ENCODE peak calls at places on chromosomes 3 and 15, in nine cellular contexts. One of them, this sample, is unnamed.

GRCh38 chr3:127277591-127277990 is 10.3 kb downstream of the PRR20G start:
- DNase-seq in NB4: no peak
- DNase-seq in cardiac muscle cell: no peak
- DNase-seq in KG1: no peak
- DNase-seq in right cardiac atrium: no peak
- DNase-seq in AG20443: no peak
- DNase-seq in naive B cell: no peak
- DNase-seq in SK-MEL-5: no peak
- DNase-seq in CD8-positive, alpha-beta T cell: no peak
- DNase-seq in this sample: no peak

GRCh38 chr3:194730369-194730768 is 44.7 kb downstream of the FAM43A start:
- DNase-seq in NB4: no peak
- DNase-seq in cardiac muscle cell: peak; percentile 20
- DNase-seq in KG1: no peak
- DNase-seq in right cardiac atrium: no peak
- DNase-seq in AG20443: no peak
- DNase-seq in naive B cell: no peak
- DNase-seq in SK-MEL-5: no peak
- DNase-seq in CD8-positive, alpha-beta T cell: no peak
- DNase-seq in this sample: no peak

GRCh38 chr3:183533410-183534132 is 21.9 kb downstream of the KLHL6 start:
- DNase-seq in NB4: no peak
- DNase-seq in cardiac muscle cell: peak; percentile 68
- DNase-seq in KG1: no peak
- DNase-seq in right cardiac atrium: no peak
- DNase-seq in AG20443: no peak
- DNase-seq in naive B cell: no peak
- DNase-seq in SK-MEL-5: no peak
- DNase-seq in CD8-positive, alpha-beta T cell: no peak
- DNase-seq in this sample: no peak

GRCh38 chr3:89332311-89333159 is 225.1 kb downstream of the EPHA3 start:
- DNase-seq in NB4: no peak
- DNase-seq in cardiac muscle cell: no peak
- DNase-seq in KG1: no peak
- DNase-seq in right cardiac atrium: no peak
- DNase-seq in AG20443: no peak
- DNase-seq in naive B cell: no peak
- DNase-seq in SK-MEL-5: peak; percentile 94
- DNase-seq in CD8-positive, alpha-beta T cell: no peak
- DNase-seq in this sample: no peak

GRCh38 chr3:179265092-179265491 is 14.2 kb upstream of the KCNMB3 start:
- DNase-seq in NB4: no peak
- DNase-seq in cardiac muscle cell: no peak
- DNase-seq in KG1: no peak
- DNase-seq in right cardiac atrium: no peak
- DNase-seq in AG20443: no peak
- DNase-seq in naive B cell: no peak
- DNase-seq in SK-MEL-5: no peak
- DNase-seq in CD8-positive, alpha-beta T cell: no peak
- DNase-seq in this sample: no peak

GRCh38 chr3:94671078-94671477 is 608.2 kb downstream of the NSUN3 start:
- DNase-seq in NB4: no peak
- DNase-seq in cardiac muscle cell: no peak
- DNase-seq in KG1: no peak
- DNase-seq in right cardiac atrium: no peak
- DNase-seq in AG20443: no peak
- DNase-seq in naive B cell: no peak
- DNase-seq in SK-MEL-5: no peak
- DNase-seq in CD8-positive, alpha-beta T cell: no peak
- DNase-seq in this sample: no peak

GRCh38 chr3:76199382-76199781 is 414.0 kb upstream of the ZNF717 start:
- DNase-seq in NB4: no peak
- DNase-seq in cardiac muscle cell: no peak
- DNase-seq in KG1: no peak
- DNase-seq in right cardiac atrium: no peak
- DNase-seq in AG20443: peak; percentile 15
- DNase-seq in naive B cell: no peak
- DNase-seq in SK-MEL-5: no peak
- DNase-seq in CD8-positive, alpha-beta T cell: no peak
- DNase-seq in this sample: no peak

GRCh38 chr3:13654330-13655073 is 105.6 kb downstream of the FBLN2 start:
- DNase-seq in NB4: no peak
- DNase-seq in cardiac muscle cell: no peak
- DNase-seq in KG1: no peak
- DNase-seq in right cardiac atrium: no peak
- DNase-seq in AG20443: no peak
- DNase-seq in naive B cell: no peak
- DNase-seq in SK-MEL-5: no peak
- DNase-seq in CD8-positive, alpha-beta T cell: peak; percentile 37
- DNase-seq in this sample: no peak

GRCh38 chr3:177431525-177432255 is 234.4 kb upstream of the TBL1XR1 start:
- DNase-seq in NB4: no peak
- DNase-seq in cardiac muscle cell: peak; percentile 42
- DNase-seq in KG1: no peak
- DNase-seq in right cardiac atrium: no peak
- DNase-seq in AG20443: no peak
- DNase-seq in naive B cell: no peak
- DNase-seq in SK-MEL-5: no peak
- DNase-seq in CD8-positive, alpha-beta T cell: no peak
- DNase-seq in this sample: no peak

GRCh38 chr3:162096874-162097273 is 600.3 kb downstream of the OTOL1 start:
- DNase-seq in NB4: no peak
- DNase-seq in cardiac muscle cell: no peak
- DNase-seq in KG1: no peak
- DNase-seq in right cardiac atrium: no peak
- DNase-seq in AG20443: no peak
- DNase-seq in naive B cell: no peak
- DNase-seq in SK-MEL-5: no peak
- DNase-seq in CD8-positive, alpha-beta T cell: no peak
- DNase-seq in this sample: no peak

GRCh38 chr15:92910451-92910850 is 10.3 kb downstream of the CHD2 start:
- DNase-seq in NB4: no peak
- DNase-seq in cardiac muscle cell: no peak
- DNase-seq in KG1: no peak
- DNase-seq in right cardiac atrium: no peak
- DNase-seq in AG20443: no peak
- DNase-seq in naive B cell: no peak
- DNase-seq in SK-MEL-5: no peak
- DNase-seq in CD8-positive, alpha-beta T cell: no peak
- DNase-seq in this sample: no peak

GRCh38 chr3:44845528-44846520 is 15.9 kb upstream of the TMEM42 start:
- DNase-seq in NB4: no peak
- DNase-seq in cardiac muscle cell: peak; percentile 95
- DNase-seq in KG1: no peak
- DNase-seq in right cardiac atrium: peak; percentile 50
- DNase-seq in AG20443: peak; percentile 47
- DNase-seq in naive B cell: no peak
- DNase-seq in SK-MEL-5: no peak
- DNase-seq in CD8-positive, alpha-beta T cell: no peak
- DNase-seq in this sample: no peak

GRCh38 chr15:72599855-72600464 is 54.5 kb upstream of the GOLGA6B start:
- DNase-seq in NB4: peak; percentile 59
- DNase-seq in cardiac muscle cell: peak; percentile 65
- DNase-seq in KG1: peak; percentile 9
- DNase-seq in right cardiac atrium: no peak
- DNase-seq in AG20443: peak; percentile 73
- DNase-seq in naive B cell: peak; percentile 9
- DNase-seq in SK-MEL-5: peak; percentile 72
- DNase-seq in CD8-positive, alpha-beta T cell: no peak
- DNase-seq in this sample: no peak

GRCh38 chr15:45114076-45114750 is at the start of the genes DUOX2 and DUOXA2:
- DNase-seq in NB4: no peak
- DNase-seq in cardiac muscle cell: peak; percentile 40
- DNase-seq in KG1: no peak
- DNase-seq in right cardiac atrium: no peak
- DNase-seq in AG20443: no peak
- DNase-seq in naive B cell: no peak
- DNase-seq in SK-MEL-5: no peak
- DNase-seq in CD8-positive, alpha-beta T cell: no peak
- DNase-seq in this sample: no peak

GRCh38 chr3:52055537-52056351 is 627 bp downstream of the DUSP7 start:
- DNase-seq in NB4: peak; percentile 77
- DNase-seq in cardiac muscle cell: peak; percentile 80
- DNase-seq in KG1: no peak
- DNase-seq in right cardiac atrium: peak; percentile 82
- DNase-seq in AG20443: peak; percentile 54
- DNase-seq in naive B cell: peak; percentile 47
- DNase-seq in SK-MEL-5: peak; percentile 38
- DNase-seq in CD8-positive, alpha-beta T cell: peak; percentile 22
- DNase-seq in this sample: no peak

GRCh38 chr3:190902292-190902691 is 39.8 kb upstream of the GMNC start:
- DNase-seq in NB4: peak; percentile 51
- DNase-seq in cardiac muscle cell: no peak
- DNase-seq in KG1: no peak
- DNase-seq in right cardiac atrium: no peak
- DNase-seq in AG20443: no peak
- DNase-seq in naive B cell: no peak
- DNase-seq in SK-MEL-5: no peak
- DNase-seq in CD8-positive, alpha-beta T cell: no peak
- DNase-seq in this sample: no peak

GRCh38 chr15:35753486-35753885 is 207.5 kb upstream of the DPH6 start:
- DNase-seq in NB4: no peak
- DNase-seq in cardiac muscle cell: peak; percentile 21
- DNase-seq in KG1: no peak
- DNase-seq in right cardiac atrium: no peak
- DNase-seq in AG20443: peak; percentile 32
- DNase-seq in naive B cell: no peak
- DNase-seq in SK-MEL-5: peak; percentile 49
- DNase-seq in CD8-positive, alpha-beta T cell: no peak
- DNase-seq in this sample: no peak

GRCh38 chr15:101012326-101013040 is 93.3 kb downstream of the LRRK1 start:
- DNase-seq in NB4: no peak
- DNase-seq in cardiac muscle cell: no peak
- DNase-seq in KG1: no peak
- DNase-seq in right cardiac atrium: no peak
- DNase-seq in AG20443: no peak
- DNase-seq in naive B cell: no peak
- DNase-seq in SK-MEL-5: no peak
- DNase-seq in CD8-positive, alpha-beta T cell: no peak
- DNase-seq in this sample: no peak

GRCh38 chr15:78977091-78977571 is 32.3 kb upstream of the CTSH start:
- DNase-seq in NB4: peak; percentile 64
- DNase-seq in cardiac muscle cell: no peak
- DNase-seq in KG1: no peak
- DNase-seq in right cardiac atrium: no peak
- DNase-seq in AG20443: no peak
- DNase-seq in naive B cell: peak; percentile 37
- DNase-seq in SK-MEL-5: no peak
- DNase-seq in CD8-positive, alpha-beta T cell: no peak
- DNase-seq in this sample: no peak

GRCh38 chr15:25849431-25849921 is 13.7 kb downstream of the ATP10A start:
- DNase-seq in NB4: no peak
- DNase-seq in cardiac muscle cell: no peak
- DNase-seq in KG1: no peak
- DNase-seq in right cardiac atrium: no peak
- DNase-seq in AG20443: peak; percentile 78
- DNase-seq in naive B cell: no peak
- DNase-seq in SK-MEL-5: peak; percentile 27
- DNase-seq in CD8-positive, alpha-beta T cell: no peak
- DNase-seq in this sample: peak; percentile 75

GRCh38 chr3:15506571-15506970 is 14.9 kb downstream of the COLQ start:
- DNase-seq in NB4: no peak
- DNase-seq in cardiac muscle cell: no peak
- DNase-seq in KG1: no peak
- DNase-seq in right cardiac atrium: no peak
- DNase-seq in AG20443: no peak
- DNase-seq in naive B cell: no peak
- DNase-seq in SK-MEL-5: no peak
- DNase-seq in CD8-positive, alpha-beta T cell: no peak
- DNase-seq in this sample: no peak

GRCh38 chr3:156558389-156558788 is 3.5 kb upstream of the SSR3 start:
- DNase-seq in NB4: no peak
- DNase-seq in cardiac muscle cell: peak; percentile 32
- DNase-seq in KG1: no peak
- DNase-seq in right cardiac atrium: no peak
- DNase-seq in AG20443: no peak
- DNase-seq in naive B cell: no peak
- DNase-seq in SK-MEL-5: no peak
- DNase-seq in CD8-positive, alpha-beta T cell: no peak
- DNase-seq in this sample: no peak

GRCh38 chr15:90871716-90872480 is 3.5 kb downstream of the FURIN start:
- DNase-seq in NB4: peak; percentile 61
- DNase-seq in cardiac muscle cell: peak; percentile 47
- DNase-seq in KG1: no peak
- DNase-seq in right cardiac atrium: peak; percentile 75
- DNase-seq in AG20443: peak; percentile 51
- DNase-seq in naive B cell: no peak
- DNase-seq in SK-MEL-5: no peak
- DNase-seq in CD8-positive, alpha-beta T cell: no peak
- DNase-seq in this sample: no peak

GRCh38 chr3:14549256-14549931 is 9.3 kb upstream of the GRIP2 start:
- DNase-seq in NB4: peak; percentile 42
- DNase-seq in cardiac muscle cell: no peak
- DNase-seq in KG1: no peak
- DNase-seq in right cardiac atrium: peak; percentile 23
- DNase-seq in AG20443: peak; percentile 50
- DNase-seq in naive B cell: no peak
- DNase-seq in SK-MEL-5: peak; percentile 47
- DNase-seq in CD8-positive, alpha-beta T cell: no peak
- DNase-seq in this sample: no peak

GRCh38 chr3:137202941-137203340 is 245.2 kb downstream of the IL20RB start:
- DNase-seq in NB4: no peak
- DNase-seq in cardiac muscle cell: no peak
- DNase-seq in KG1: no peak
- DNase-seq in right cardiac atrium: no peak
- DNase-seq in AG20443: no peak
- DNase-seq in naive B cell: no peak
- DNase-seq in SK-MEL-5: no peak
- DNase-seq in CD8-positive, alpha-beta T cell: no peak
- DNase-seq in this sample: no peak

GRCh38 chr15:39260791-39261190 is 320.1 kb upstream of the THBS1 start:
- DNase-seq in NB4: no peak
- DNase-seq in cardiac muscle cell: no peak
- DNase-seq in KG1: no peak
- DNase-seq in right cardiac atrium: no peak
- DNase-seq in AG20443: no peak
- DNase-seq in naive B cell: no peak
- DNase-seq in SK-MEL-5: no peak
- DNase-seq in CD8-positive, alpha-beta T cell: no peak
- DNase-seq in this sample: no peak

GRCh38 chr15:67906382-67906781 is 66.5 kb upstream of the RNU6-1 start:
- DNase-seq in NB4: no peak
- DNase-seq in cardiac muscle cell: no peak
- DNase-seq in KG1: no peak
- DNase-seq in right cardiac atrium: no peak
- DNase-seq in AG20443: no peak
- DNase-seq in naive B cell: no peak
- DNase-seq in SK-MEL-5: peak; percentile 48
- DNase-seq in CD8-positive, alpha-beta T cell: no peak
- DNase-seq in this sample: no peak

GRCh38 chr3:112610121-112610520 is 30.8 kb downstream of the CCDC80 start:
- DNase-seq in NB4: peak; percentile 60
- DNase-seq in cardiac muscle cell: no peak
- DNase-seq in KG1: no peak
- DNase-seq in right cardiac atrium: no peak
- DNase-seq in AG20443: peak; percentile 79
- DNase-seq in naive B cell: no peak
- DNase-seq in SK-MEL-5: peak; percentile 21
- DNase-seq in CD8-positive, alpha-beta T cell: no peak
- DNase-seq in this sample: no peak

GRCh38 chr3:170606675-170607074 is 20.8 kb upstream of the SLC7A14 start:
- DNase-seq in NB4: no peak
- DNase-seq in cardiac muscle cell: no peak
- DNase-seq in KG1: no peak
- DNase-seq in right cardiac atrium: no peak
- DNase-seq in AG20443: no peak
- DNase-seq in naive B cell: no peak
- DNase-seq in SK-MEL-5: no peak
- DNase-seq in CD8-positive, alpha-beta T cell: no peak
- DNase-seq in this sample: no peak

GRCh38 chr3:129567932-129568331 is 25.0 kb downstream of the H1-8 start:
- DNase-seq in NB4: no peak
- DNase-seq in cardiac muscle cell: no peak
- DNase-seq in KG1: no peak
- DNase-seq in right cardiac atrium: no peak
- DNase-seq in AG20443: no peak
- DNase-seq in naive B cell: no peak
- DNase-seq in SK-MEL-5: no peak
- DNase-seq in CD8-positive, alpha-beta T cell: no peak
- DNase-seq in this sample: no peak

GRCh38 chr3:10173926-10174435 is 9.3 kb downstream of the IRAK2 start:
- DNase-seq in NB4: peak; percentile 54
- DNase-seq in cardiac muscle cell: no peak
- DNase-seq in KG1: no peak
- DNase-seq in right cardiac atrium: peak; percentile 83
- DNase-seq in AG20443: peak; percentile 94
- DNase-seq in naive B cell: no peak
- DNase-seq in SK-MEL-5: peak; percentile 19
- DNase-seq in CD8-positive, alpha-beta T cell: no peak
- DNase-seq in this sample: peak; percentile 96

This sample was measured in ascending aorta.